ENCODE peak calls at places on chromosome 17, in five cellular contexts. T, B, Y, K and Q are unnamed samples.

GRCh38 chr17:80060629-80061028 is 24.2 kb downstream of the CCDC40 start:
- DNase-seq in T (no peak), B (no peak), Y (no peak), K (no peak), Q (no peak)

GRCh38 chr17:33515974-33516373 is 222.9 kb upstream of the ASIC2 start:
- DNase-seq in T (no peak), B (no peak), Y (no peak), K (no peak), Q (peak; percentile 70)

GRCh38 chr17:77319211-77320031 is 178.7 kb downstream of the SEC14L1 start:
- DNase-seq in T (no peak), B (peak; percentile 98), Y (peak; percentile 86), K (no peak), Q (peak; percentile 86)

GRCh38 chr17:49031965-49032928 is 35.1 kb downstream of the IGF2BP1 start:
- DNase-seq in T (peak; percentile 83), B (peak; percentile 89), Y (peak; percentile 81), K (peak; percentile 60), Q (peak; percentile 84)

GRCh38 chr17:49440581-49440980 is 25.9 kb upstream of the PHB1 start:
- DNase-seq in T (no peak), B (no peak), Y (no peak), K (no peak), Q (no peak)

GRCh38 chr17:78174870-78175642 is 6.7 kb downstream of the SYNGR2 start:
- DNase-seq in T (no peak), B (no peak), Y (no peak), K (peak; percentile 68), Q (no peak)

GRCh38 chr17:8162232-8162996 is at the start of gene VAMP2:
- DNase-seq in T (no peak), B (peak; percentile 66), Y (peak; percentile 50), K (no peak), Q (peak; percentile 69)

GRCh38 chr17:32964541-32964940 is 27.1 kb upstream of the SPACA3 start:
- DNase-seq in T (no peak), B (no peak), Y (no peak), K (no peak), Q (no peak)

GRCh38 chr17:31490991-31491793 is 99.7 kb downstream of the RAB11FIP4 start:
- DNase-seq in T (no peak), B (no peak), Y (no peak), K (no peak), Q (no peak)

GRCh38 chr17:3666516-3666915 is 1.9 kb downstream of the TAX1BP3 start:
- DNase-seq in T (no peak), B (no peak), Y (no peak), K (no peak), Q (no peak)

DNA sequence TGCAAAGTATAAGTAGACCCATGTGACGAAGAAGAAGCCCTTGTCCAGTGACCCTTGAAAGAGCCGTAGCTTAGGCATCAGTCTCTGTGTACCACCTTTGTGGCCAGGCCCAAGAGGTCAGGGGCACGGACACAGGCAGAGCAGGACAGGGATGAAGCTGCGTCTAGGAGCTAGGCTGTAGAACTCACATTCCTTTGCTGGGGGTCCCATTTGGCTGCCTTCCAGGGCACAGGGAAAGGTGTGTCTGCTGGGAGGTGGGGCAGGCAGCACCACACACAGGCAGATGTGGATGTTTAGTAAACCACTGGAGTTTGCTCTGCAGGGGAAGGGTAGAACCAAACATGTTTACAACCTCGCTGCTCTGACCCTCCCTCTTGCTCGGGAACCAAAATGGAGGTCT is 33.7 kb downstream of the HNF1B start:
- DNase-seq in T (no peak), B (no peak), Y (no peak), K (no peak), Q (no peak)
- H4K91ac ChIP-seq in T (no peak overlapping the region), B (no peak overlapping the region), Y (no peak overlapping the region), K (peak overlapping the region; percentile 70), Q (no peak overlapping the region)

DNA sequence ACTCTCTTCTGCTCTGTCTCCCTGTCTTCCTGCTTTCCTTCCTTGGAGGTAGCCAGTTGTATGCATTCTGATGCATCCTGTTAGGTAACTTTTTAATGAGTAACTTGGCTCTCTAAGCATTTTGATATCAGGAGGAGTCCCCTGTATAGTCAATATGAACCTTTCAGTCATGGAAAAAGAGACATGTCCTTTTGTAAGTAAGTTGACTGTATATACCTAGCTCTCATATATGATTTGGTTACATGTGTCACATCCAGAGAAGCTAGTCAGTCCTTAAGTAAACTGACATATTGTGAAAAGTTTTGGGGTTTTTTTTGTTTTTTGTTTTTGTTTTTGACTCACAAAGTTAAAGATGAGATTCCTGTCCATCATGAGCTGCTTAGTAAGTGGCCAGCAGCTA is 18.8 kb downstream of the UTP18 start:
- DNase-seq in T (no peak), B (no peak), Y (no peak), K (no peak), Q (no peak)
- H3K36me3 ChIP-seq in T (peaks cover 29% of the 10 kb centered on the region), B (peaks cover 20% of the 10 kb centered on the region), Y (peaks cover 28% of the 10 kb centered on the region), K (peaks cover 17% of the 10 kb centered on the region), Q (peaks cover 22% of the 10 kb centered on the region)

GRCh38 chr17:81859906-81860755 is at the start of gene P4HB:
- DNase-seq in T (no peak), B (no peak), Y (no peak), K (peak; percentile 93), Q (no peak)

GRCh38 chr17:81858170-81858966 is 2.0 kb downstream of the P4HB start:
- DNase-seq in T (no peak), B (no peak), Y (no peak), K (no peak), Q (peak; percentile 80)

GRCh38 chr17:81858967-81859905 is 1.1 kb downstream of the P4HB start:
- DNase-seq in T (no peak), B (peak; percentile 40), Y (no peak), K (no peak), Q (no peak)

GRCh38 chr17:81863123-81863675 is 2.9 kb upstream of the P4HB start:
- DNase-seq in T (no peak), B (peak; percentile 20), Y (no peak), K (no peak), Q (no peak)

GRCh38 chr17:81860756-81861568 is 627 bp upstream of the P4HB start:
- DNase-seq in T (peak; percentile 100), B (peak; percentile 100), Y (peak; percentile 100), K (peak; percentile 99), Q (peak; percentile 100)
- H3K4ac ChIP-seq in T (no peak overlapping the region), B (peak overlapping the region; percentile 100), Y (peak overlapping the region; percentile 98), K (peak overlapping the region; percentile 97), Q (peak overlapping the region; percentile 87)

DNA sequence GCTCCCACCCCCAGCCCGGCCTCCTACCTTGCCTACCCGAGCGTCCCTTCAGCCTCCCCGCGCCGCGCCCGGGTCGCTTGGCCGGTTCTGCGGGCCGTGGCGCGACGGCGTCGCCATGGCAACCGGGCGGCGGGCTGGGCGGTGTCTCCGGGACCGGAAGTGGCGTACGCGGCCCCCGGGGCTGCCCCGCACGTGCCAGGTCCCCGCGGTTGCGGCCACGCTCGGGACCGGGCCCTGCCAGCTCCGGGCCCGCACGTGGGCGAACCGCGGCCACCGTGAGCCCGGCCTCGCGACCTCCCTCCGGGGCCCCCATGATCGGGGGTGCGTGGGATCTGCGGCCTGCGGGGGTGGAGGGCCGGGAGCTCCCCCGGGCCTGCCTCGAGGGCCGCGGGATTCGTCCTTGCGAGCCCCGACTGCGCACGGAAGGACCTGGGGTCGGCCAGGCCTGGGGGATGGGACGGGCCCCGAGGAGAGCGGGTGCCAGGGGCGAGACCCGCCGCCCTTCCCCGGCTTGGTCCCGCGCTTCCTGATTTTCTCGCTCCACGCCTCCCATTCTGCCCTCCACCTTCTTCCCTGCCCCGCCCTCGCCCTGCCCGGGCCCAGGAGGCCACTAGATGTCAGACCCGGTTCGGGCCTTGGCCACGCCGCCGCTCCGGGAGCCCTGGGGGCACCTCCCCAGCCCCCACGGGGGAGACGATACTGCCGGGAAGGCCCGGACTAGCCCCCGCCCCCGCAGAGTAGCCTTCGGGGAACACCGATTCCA is at the start of gene CYB561:
- DNase-seq in T (peak; percentile 62), B (peak; percentile 57), Y (peak; percentile 29), K (no peak), Q (peak; percentile 75)
- H4K91ac ChIP-seq in T (no peak within 1 kb of the TSS), B (peak within 1 kb of the TSS; percentile 93), Y (peak within 1 kb of the TSS; percentile 55), K (peak within 1 kb of the TSS; percentile 84), Q (peak within 1 kb of the TSS; percentile 96)

GRCh38 chr17:82095777-82096708 is 2.0 kb downstream of the FASN start:
- DNase-seq in T (no peak), B (no peak), Y (no peak), K (no peak), Q (peak; percentile 41)

GRCh38 chr17:82096709-82097186 is 1.3 kb downstream of the FASN start:
- DNase-seq in T (no peak), B (no peak), Y (no peak), K (no peak), Q (no peak)

GRCh38 chr17:82097187-82097918 is 683 bp downstream of the FASN start:
- DNase-seq in T (no peak), B (peak; percentile 54), Y (peak; percentile 64), K (no peak), Q (peak; percentile 78)

GRCh38 chr17:82092995-82093751 is 4.9 kb downstream of the FASN start:
- DNase-seq in T (no peak), B (no peak), Y (no peak), K (no peak), Q (no peak)

DNA sequence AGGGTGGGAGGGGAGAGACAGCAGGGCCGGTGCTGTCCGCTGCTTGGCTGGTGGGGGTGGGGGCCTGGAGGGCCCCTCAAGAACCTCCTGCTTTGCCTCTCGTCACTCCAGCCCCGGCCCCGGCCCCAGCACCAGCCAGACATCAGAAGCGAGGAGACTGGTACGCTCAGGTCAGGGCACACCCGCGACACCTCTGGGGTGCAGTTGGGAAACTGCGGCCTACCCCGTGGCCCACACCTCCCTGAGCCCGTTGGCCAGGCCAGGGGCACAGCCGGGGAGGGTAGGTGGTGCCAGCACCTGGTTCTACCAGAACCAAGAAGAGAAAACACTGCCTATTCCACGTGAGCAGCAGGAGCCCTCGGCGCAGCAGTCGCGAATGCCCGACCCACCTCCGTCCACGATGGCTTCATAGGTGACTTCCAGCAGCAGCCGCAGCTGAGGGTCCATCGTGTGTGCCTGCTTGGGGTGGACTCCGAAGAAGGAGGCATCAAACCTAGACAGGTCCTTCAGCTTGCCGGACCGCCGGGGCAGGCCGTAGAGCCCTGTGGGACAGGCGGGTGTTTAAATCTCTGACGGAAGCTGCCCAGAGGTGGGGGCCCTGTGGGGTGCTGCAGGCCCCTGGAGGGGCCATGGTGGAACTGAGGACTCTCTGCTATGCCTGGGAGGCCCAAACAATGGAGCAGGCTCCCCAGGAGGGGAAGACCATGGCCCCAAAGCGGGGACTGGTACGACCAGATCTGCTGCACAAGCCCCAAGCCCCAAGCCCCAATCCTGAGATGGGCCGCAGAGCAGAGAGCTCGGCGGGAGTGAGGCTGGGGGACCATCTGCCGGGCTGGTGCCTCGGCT is 2.9 kb downstream of the FASN start:
- DNase-seq in T (no peak), B (no peak), Y (no peak), K (no peak), Q (no peak)
- H3K36me3 ChIP-seq in T (peaks cover 53% of the 10 kb centered on the region), B (peaks cover 69% of the 10 kb centered on the region), Y (peaks cover 49% of the 10 kb centered on the region), K (peaks cover 39% of the 10 kb centered on the region), Q (peaks cover 59% of the 10 kb centered on the region)

DNA sequence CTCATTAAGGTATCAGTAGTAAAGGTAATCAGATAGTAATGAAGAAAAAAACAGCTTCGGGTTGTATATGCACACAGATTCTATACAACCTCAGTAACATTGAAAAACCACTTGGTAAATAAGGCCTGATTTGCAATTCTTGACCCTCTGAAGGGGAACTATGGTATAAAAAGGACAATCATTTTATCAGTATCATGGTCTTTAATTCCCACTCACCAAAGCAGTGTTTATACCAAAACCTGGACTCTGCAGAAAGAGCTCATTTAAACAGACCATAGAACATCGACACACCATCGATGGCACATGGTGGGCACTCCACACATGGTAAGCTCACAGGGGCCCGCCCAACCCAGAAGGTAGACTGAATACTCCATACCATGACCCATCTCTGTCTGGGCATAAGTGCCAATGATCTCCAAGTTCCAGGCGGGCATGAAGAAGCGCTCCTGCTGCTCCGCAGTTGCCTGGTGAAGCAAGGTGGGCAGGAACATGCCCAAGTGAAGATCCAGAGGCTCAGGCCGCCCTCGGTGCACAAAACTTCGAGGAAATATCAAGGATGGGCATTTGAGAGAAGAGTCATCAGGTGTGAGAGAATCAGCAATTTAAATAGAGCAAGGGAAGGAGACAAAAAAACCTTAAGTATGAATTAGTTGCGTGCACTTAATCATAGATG is 19.0 kb downstream of the ACOX1 start:
- DNase-seq in T (no peak), B (no peak), Y (no peak), K (no peak), Q (no peak)
- H3K4ac ChIP-seq in T (no peak overlapping the region), B (no peak overlapping the region), Y (no peak overlapping the region), K (no peak overlapping the region), Q (no peak overlapping the region)